ENCODE peak calls at places on chromosomes 2 and 18, in five cellular contexts. E is glutamatergic neuron, Q is mesothelial cell of epicardium, T is HFF-Myc, F is pancreas. G is an unnamed sample.

GRCh38 chr2:190663839-190664238 is 15.0 kb downstream of the NAB1 start:
- DNase-seq in E (no peak), Q (no peak), T (no peak), F (no peak), G (no peak)

GRCh38 chr2:2324565-2325101 is 6.4 kb downstream of the MYT1L start:
- DNase-seq in Q (no peak), T (no peak), E (peak), F (no peak), G (no peak)

GRCh38 chr2:10256525-10257031 is 46.1 kb upstream of the HPCAL1 start:
- DNase-seq in F (no peak), Q (peak), E (peak), T (no peak), G (no peak)

GRCh38 chr2:152508446-152508845 is 173.5 kb downstream of the FMNL2 start:
- DNase-seq in Q (no peak), E (no peak), T (peak), F (no peak), G (no peak)

GRCh38 chr2:46535360-46535759 is 56.0 kb downstream of the TMEM247 start:
- DNase-seq in T (no peak), Q (no peak), F (no peak), E (no peak), G (no peak)

GRCh38 chr2:118291481-118291880 is 203.2 kb downstream of the INSIG2 start:
- DNase-seq in F (no peak), E (no peak), Q (no peak), T (no peak), G (no peak)

GRCh38 chr2:144511945-144512344 is 8.0 kb downstream of the ZEB2 start:
- DNase-seq in F (no peak), Q (no peak), E (no peak), T (no peak), G (no peak)

GRCh38 chr18:67783215-67783946 is 266.9 kb upstream of the DSEL start:
- DNase-seq in F (no peak), Q (no peak), T (peak), E (no peak), G (no peak)

GRCh38 chr2:182642328-182642727 is 73.7 kb upstream of the DNAJC10 start:
- DNase-seq in E (peak), T (peak), Q (no peak), F (no peak), G (peak)

GRCh38 chr2:178632729-178633128 is 152.5 kb downstream of the PLEKHA3 start:
- DNase-seq in Q (no peak), F (no peak), T (no peak), E (no peak), G (no peak)

GRCh38 chr2:235900631-235901030 is 267.6 kb downstream of the GBX2 start:
- DNase-seq in Q (no peak), T (no peak), E (no peak), F (no peak), G (no peak)

GRCh38 chr2:232042911-232043564 is 81.5 kb downstream of the DIS3L2 start:
- DNase-seq in Q (no peak), F (no peak), T (no peak), E (no peak), G (no peak)

GRCh38 chr2:188293601-188294482 is 2.2 kb downstream of the GULP1 start:
- DNase-seq in Q (peak), T (peak), E (peak), F (peak), G (peak)

GRCh38 chr18:9094307-9095226 is 7.9 kb upstream of the NDUFV2 start:
- DNase-seq in F (no peak), T (peak), Q (no peak), E (no peak), G (no peak)

GRCh38 chr2:8761529-8762164 is 75.8 kb downstream of the KIDINS220 start:
- DNase-seq in Q (no peak), T (no peak), E (no peak), F (no peak), G (no peak)

GRCh38 chr2:222272446-222273035 is 26.3 kb downstream of the PAX3 start:
- DNase-seq in T (no peak), E (no peak), F (no peak), Q (no peak), G (no peak)

GRCh38 chr2:96501471-96501874 is 3.7 kb downstream of the NEURL3 start:
- DNase-seq in Q (no peak), F (no peak), E (no peak), T (no peak), G (no peak)

GRCh38 chr2:180901331-180901730 is 79.1 kb upstream of the UBE2E3 start:
- DNase-seq in Q (no peak), T (no peak), F (no peak), E (no peak), G (no peak)

GRCh38 chr18:811192-812122 is 585 bp downstream of the YES1 start:
- DNase-seq in F (no peak), E (peak), Q (no peak), T (no peak), G (peak)

GRCh38 chr2:26602575-26602974 is 38.6 kb downstream of the CIB4 start:
- DNase-seq in E (no peak), F (no peak), T (no peak), Q (no peak), G (no peak)

GRCh38 chr18:78984941-78985784 is 5.5 kb downstream of the SALL3 start:
- DNase-seq in T (no peak), E (peak), Q (no peak), F (no peak), G (peak)

GRCh38 chr2:129661942-129662341 is 317.5 kb upstream of the RAB6C start:
- DNase-seq in T (no peak), Q (no peak), E (no peak), F (no peak), G (no peak)

GRCh38 chr2:234905547-234906260 is 46.1 kb upstream of the SH3BP4 start:
- DNase-seq in T (no peak), F (no peak), E (no peak), Q (no peak), G (no peak)

GRCh38 chr2:67096886-67097285 is 300.2 kb upstream of the ETAA1 start:
- DNase-seq in E (no peak), T (no peak), F (no peak), Q (no peak), G (no peak)

GRCh38 chr18:51194604-51195003 is 2.9 kb downstream of the MEX3C start:
- DNase-seq in Q (no peak), E (no peak), F (no peak), T (no peak), G (no peak)

GRCh38 chr18:79786781-79787526 is 10.8 kb upstream of the KCNG2 start:
- DNase-seq in E (peak), F (no peak), Q (no peak), T (no peak), G (no peak)

GRCh38 chr2:230640540-230641011 is 72.1 kb upstream of the CAB39 start:
- DNase-seq in E (no peak), Q (no peak), T (no peak), F (no peak), G (no peak)

GRCh38 chr2:42755161-42755900 is 8.6 kb downstream of the OXER1 start:
- DNase-seq in F (peak), E (no peak), T (peak), Q (no peak), G (no peak)

GRCh38 chr18:5103286-5103685 is 93.8 kb downstream of the AKAIN1 start:
- DNase-seq in F (no peak), T (no peak), E (no peak), Q (no peak), G (no peak)

GRCh38 chr2:219684721-219685689 is 57.6 kb downstream of the SLC4A3 start:
- DNase-seq in F (peak), T (no peak), E (no peak), Q (peak), G (peak)
- TF ChIP-seq CTCF in F (no peak), T (no peak), E (no peak), Q (no peak), G (no peak)

DNA sequence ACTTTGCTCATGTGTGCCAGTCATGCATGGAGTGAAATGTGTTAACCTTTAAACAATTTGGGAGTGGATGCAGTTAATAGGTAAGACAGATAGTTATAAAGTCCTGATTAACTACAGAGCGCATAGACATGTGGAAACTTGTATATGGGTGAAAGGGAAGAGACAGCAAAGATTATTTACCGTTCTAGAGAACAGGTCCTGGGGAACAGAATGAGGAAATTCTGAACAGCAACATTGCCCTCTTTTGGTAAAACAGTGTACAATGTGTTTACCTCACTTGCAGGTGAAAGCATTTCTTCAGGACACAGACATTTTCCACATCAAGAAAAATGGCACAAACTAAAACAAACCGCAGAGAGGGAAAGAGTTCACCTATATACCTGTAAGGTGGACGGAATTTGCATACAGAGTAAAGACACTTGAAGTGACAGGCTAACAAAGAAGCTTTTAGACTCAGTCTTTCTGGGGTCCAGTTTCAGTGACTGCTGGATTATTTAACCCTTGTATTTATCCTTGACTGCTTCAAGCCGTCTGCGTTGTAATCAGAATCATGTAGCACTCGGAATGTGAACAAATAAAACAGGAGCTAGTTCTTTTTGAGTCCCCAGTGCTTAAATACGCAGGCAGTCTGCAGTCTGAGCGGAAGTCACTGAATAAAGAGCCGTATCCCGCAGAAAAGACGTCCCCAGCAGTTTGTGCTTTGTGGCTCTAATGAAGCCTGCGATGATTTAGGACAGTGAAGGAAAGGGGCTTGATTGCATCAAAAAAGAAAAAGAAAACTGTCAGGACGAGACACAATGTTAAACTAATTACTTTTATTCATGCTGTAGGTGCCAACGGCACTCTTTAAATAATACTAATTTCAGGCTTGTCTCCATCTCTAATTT is 364.8 kb upstream of the GALNT5 start:
- DNase-seq in T (peak), Q (no peak), E (no peak), F (no peak), G (no peak)
- TF ChIP-seq CTCF in T (peak), Q (peak), E (peak), F (peak), G (peak)

DNA sequence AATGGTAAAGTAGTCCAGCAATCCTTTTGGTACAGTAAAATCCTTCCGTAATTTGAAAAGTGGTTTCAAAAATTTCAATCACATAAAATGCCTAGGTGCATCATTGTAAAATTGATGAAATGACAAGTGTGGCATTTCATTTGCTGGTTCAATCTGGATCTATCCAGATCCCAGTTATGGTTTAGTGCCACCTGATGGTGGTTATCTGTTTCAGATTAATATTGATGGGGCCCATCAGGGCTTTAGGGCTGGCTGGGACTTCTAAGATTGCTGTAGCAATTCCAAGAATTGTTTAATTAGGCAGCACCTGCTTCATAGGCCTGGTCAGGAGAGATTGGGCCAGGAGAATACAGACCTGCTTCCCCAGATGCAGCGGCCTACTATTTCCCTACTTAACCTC is 55.5 kb upstream of the PIK3C3 start:
- DNase-seq in F (no peak), E (no peak), T (no peak), Q (no peak), G (no peak)
- TF ChIP-seq CTCF in F (no peak), E (no peak), T (no peak), Q (no peak), G (no peak)

GRCh38 chr2:240133401-240133800 is 2.7 kb downstream of the COPS9 start:
- DNase-seq in T (no peak), E (no peak), Q (no peak), F (no peak), G (no peak)

GRCh38 chr2:240132651-240132980 is 3.5 kb downstream of the COPS9 start:
- DNase-seq in E (no peak), Q (no peak), T (no peak), F (no peak), G (no peak)

GRCh38 chr2:240130393-240131195 is 5.5 kb downstream of the COPS9 start:
- DNase-seq in T (no peak), E (no peak), F (no peak), Q (no peak), G (no peak)

GRCh38 chr2:240131296-240131695 is 4.8 kb downstream of the COPS9 start:
- DNase-seq in F (no peak), Q (no peak), E (no peak), T (no peak), G (no peak)

GRCh38 chr2:240131941-240132650 is 4.0 kb downstream of the COPS9 start:
- DNase-seq in Q (no peak), E (no peak), F (no peak), T (no peak), G (no peak)
- TF ChIP-seq CTCF in Q (no peak), E (peak), F (no peak), T (peak), G (peak)

GRCh38 chr18:11591957-11592356 is 17.4 kb upstream of the SLC35G4 start:
- DNase-seq in E (no peak), Q (no peak), F (no peak), T (no peak), G (no peak)
- TF ChIP-seq CTCF in E (no peak), Q (no peak), F (no peak), T (peak), G (no peak)

DNA sequence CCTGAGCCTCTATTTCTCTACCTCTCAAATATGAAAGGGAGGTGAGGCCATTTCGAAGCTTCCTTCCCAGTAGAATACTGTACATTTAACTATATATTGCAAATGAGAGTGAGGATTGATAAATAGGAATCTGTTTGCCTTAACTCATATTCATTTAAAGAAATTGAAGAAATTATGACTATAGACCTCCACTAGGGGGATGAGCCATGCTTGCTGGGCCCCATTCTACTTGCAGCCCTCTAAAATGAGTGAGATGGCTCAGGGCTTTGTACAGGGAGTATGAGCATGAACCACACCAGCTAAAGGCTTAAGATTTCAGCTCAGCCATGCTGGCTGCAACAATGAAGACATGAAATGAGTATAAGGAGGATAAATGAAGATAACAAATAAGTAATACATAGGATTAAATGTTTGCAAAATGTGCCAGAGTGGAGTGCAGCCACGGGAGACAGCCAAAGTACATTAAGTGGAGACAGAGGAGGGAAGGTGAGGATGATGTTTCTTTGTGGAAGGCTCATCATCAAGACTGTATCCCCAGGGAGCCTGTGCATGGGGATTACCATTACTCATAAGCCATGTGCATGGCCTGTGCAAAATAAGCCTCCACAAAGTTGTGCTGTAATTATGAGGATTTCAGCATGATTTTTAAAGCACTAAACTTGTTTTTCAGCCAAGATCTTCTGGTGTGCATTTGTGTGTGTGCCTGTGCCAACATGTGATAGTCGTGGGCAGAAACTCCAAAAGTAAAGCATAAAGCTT is 300.8 kb downstream of the CNTNAP5 start:
- DNase-seq in F (no peak), Q (no peak), T (no peak), E (no peak), G (no peak)
- TF ChIP-seq CTCF in F (no peak), Q (peak), T (no peak), E (peak), G (peak)

DNA sequence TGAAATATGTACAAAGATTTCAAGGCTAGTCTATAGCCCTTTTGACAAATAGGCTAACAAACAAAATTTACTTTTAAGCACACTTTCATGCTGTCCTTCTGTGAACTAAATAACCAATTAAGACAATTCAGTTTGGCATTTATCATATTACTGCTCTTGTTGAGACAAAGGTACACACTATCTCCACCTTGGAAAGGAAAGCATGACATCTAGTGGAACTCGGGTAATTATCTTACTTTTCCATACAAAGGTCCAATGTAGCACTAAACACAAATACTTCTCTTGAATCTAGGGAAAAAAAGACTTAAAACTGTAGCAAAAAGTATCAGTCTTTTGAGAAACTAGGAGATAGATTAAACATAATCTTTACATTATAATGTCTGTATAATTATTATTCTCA is 125.0 kb upstream of the CD226 start:
- DNase-seq in T (no peak), Q (no peak), F (no peak), E (no peak), G (no peak)
- TF ChIP-seq CTCF in T (no peak), Q (no peak), F (no peak), E (no peak), G (no peak)

GRCh38 chr18:37684590-37684989 is 119.0 kb upstream of the CELF4 start:
- DNase-seq in T (no peak), Q (no peak), F (no peak), E (no peak), G (no peak)
- TF ChIP-seq CTCF in T (no peak), Q (no peak), F (no peak), E (no peak), G (no peak)

GRCh38 chr2:38590053-38590452 is 12.7 kb downstream of the HNRNPLL start:
- DNase-seq in Q (no peak), T (no peak), F (no peak), E (no peak), G (no peak)
- TF ChIP-seq CTCF in Q (peak), T (no peak), F (no peak), E (peak), G (peak)

DNA sequence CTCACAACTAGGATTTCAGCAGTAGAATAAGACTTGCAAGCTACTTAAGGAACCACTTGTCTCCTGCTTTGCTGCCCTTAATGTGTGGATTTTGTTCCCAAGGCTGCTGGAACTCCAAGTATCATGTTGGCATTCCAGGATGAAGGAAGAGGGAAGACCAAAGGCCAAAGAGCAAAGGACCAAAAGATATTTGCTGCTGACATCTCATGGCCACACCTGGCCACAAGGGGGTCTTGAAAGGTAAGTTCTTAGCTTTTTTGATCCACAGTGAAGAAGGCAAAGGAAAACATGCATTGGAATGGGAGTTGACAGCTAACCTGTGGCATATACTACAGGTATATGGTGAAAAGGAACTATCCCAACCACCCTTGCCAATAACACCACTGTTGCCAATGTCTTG is 3.9 kb upstream of the MATN3 start:
- DNase-seq in F (no peak), E (no peak), T (no peak), Q (no peak), G (no peak)
- TF ChIP-seq CTCF in F (no peak), E (no peak), T (no peak), Q (peak), G (no peak)